ENCODE peak calls at places on chromosomes 2 and 18, in five cellular contexts. M, D, O, A and I are unnamed samples.

GRCh38 chr2:179262077-179262660 is 2.5 kb downstream of the SESTD1 start:
- DNase-seq in O (peak), M (no peak), D (no peak), A (no peak), I (no peak)

GRCh38 chr18:26791676-26792075 is 73.8 kb downstream of the AQP4 start:
- DNase-seq in D (no peak), A (peak), M (no peak), O (no peak), I (no peak)

GRCh38 chr2:208570851-208571763 is 164.5 kb downstream of the PTH2R start:
- DNase-seq in D (no peak), A (no peak), M (no peak), O (no peak), I (peak)

GRCh38 chr2:25567406-25567805 is 106.0 kb downstream of the DTNB start:
- DNase-seq in A (peak), M (no peak), O (peak), D (no peak), I (peak)

GRCh38 chr2:85537600-85538506 is 1.1 kb upstream of the MAT2A start:
- DNase-seq in A (peak), O (peak), M (no peak), D (no peak), I (peak)

GRCh38 chr18:77061946-77062517 is 70.6 kb downstream of the MBP start:
- DNase-seq in M (no peak), A (no peak), D (no peak), O (no peak), I (peak)

GRCh38 chr2:127498386-127498785 is 27.9 kb downstream of the IWS1 start:
- DNase-seq in M (no peak), O (peak), A (peak), D (no peak), I (no peak)

GRCh38 chr18:22822024-22822423 is 111.1 kb upstream of the RBBP8 start:
- DNase-seq in M (no peak), A (no peak), D (no peak), O (peak), I (no peak)

GRCh38 chr2:101766871-101767739 is 69.6 kb downstream of the MAP4K4 start:
- DNase-seq in A (peak), O (peak), M (peak), D (no peak), I (no peak)

GRCh38 chr2:169716229-169716886 is 17.3 kb upstream of the KLHL23 start:
- DNase-seq in M (peak), A (no peak), D (no peak), O (peak), I (no peak)

GRCh38 chr2:240300261-240300821 is 135.1 kb upstream of the GPC1 start:
- DNase-seq in O (no peak), A (no peak), M (no peak), D (peak), I (no peak)

GRCh38 chr2:239055756-239056493 is 208.0 kb downstream of the TWIST2 start:
- DNase-seq in A (no peak), O (peak), M (no peak), D (peak), I (no peak)

GRCh38 chr2:150076281-150076680 is 411.2 kb downstream of the RND3 start:
- DNase-seq in A (peak), M (no peak), O (peak), D (no peak), I (no peak)

GRCh38 chr2:231015462-231015861 is 19.5 kb downstream of the SPATA3 start:
- DNase-seq in A (no peak), M (no peak), O (no peak), D (no peak), I (no peak)

GRCh38 chr2:217919781-217920351 is 82.9 kb downstream of the TNS1 start:
- DNase-seq in A (peak), D (no peak), O (peak), M (no peak), I (no peak)

GRCh38 chr2:170394988-170395387 is 217.0 kb downstream of the MYO3B start:
- DNase-seq in O (no peak), A (peak), M (no peak), D (no peak), I (no peak)

GRCh38 chr2:232894746-232895145 is 24.7 kb downstream of the SNORC start:
- DNase-seq in D (no peak), O (no peak), A (no peak), M (no peak), I (peak)

GRCh38 chr18:25737710-25738251 is 352.6 kb downstream of the SS18 start:
- DNase-seq in O (peak), A (no peak), M (peak), D (no peak), I (no peak)

GRCh38 chr2:67399831-67400489 is 2.8 kb downstream of the ETAA1 start:
- DNase-seq in D (no peak), O (peak), M (no peak), A (peak), I (no peak)

GRCh38 chr2:30218814-30219213 is 12.5 kb upstream of the LBH start:
- DNase-seq in O (no peak), M (no peak), D (no peak), A (no peak), I (no peak)

GRCh38 chr2:239311132-239312040 is 89.4 kb downstream of the HDAC4 start:
- DNase-seq in O (peak), D (no peak), A (no peak), M (no peak), I (peak)